ENCODE peak calls at places on chromosome 11, in nine cellular contexts. One of them, this sample, is unnamed.

GRCh38 chr11:125494987-125495725 is 909 bp downstream of the FEZ1 start:
- DNase-seq in colonic mucosa: peak
- DNase-seq in CD8-positive, alpha-beta T cell: peak
- DNase-seq in T-helper 1 cell: no peak
- DNase-seq in BE2C: peak
- DNase-seq in activated CD8-positive, alpha-beta memory T cell treated with anti-CD3 and anti-CD28 coated beads for 1 hour: no peak
- DNase-seq in sciatic nerve: peak
- DNase-seq in A172: no peak
- DNase-seq in putamen: peak
- DNase-seq in this sample: peak

GRCh38 chr11:63510360-63511130 is 4.7 kb downstream of the LGALS12 start:
- DNase-seq in colonic mucosa: no peak
- DNase-seq in CD8-positive, alpha-beta T cell: no peak
- DNase-seq in T-helper 1 cell: no peak
- DNase-seq in BE2C: no peak
- DNase-seq in activated CD8-positive, alpha-beta memory T cell treated with anti-CD3 and anti-CD28 coated beads for 1 hour: no peak
- DNase-seq in sciatic nerve: no peak
- DNase-seq in A172: peak
- DNase-seq in putamen: peak
- DNase-seq in this sample: peak

GRCh38 chr11:113475160-113475761 is at the start of gene DRD2:
- DNase-seq in colonic mucosa: no peak
- DNase-seq in CD8-positive, alpha-beta T cell: no peak
- DNase-seq in T-helper 1 cell: no peak
- DNase-seq in BE2C: peak
- DNase-seq in activated CD8-positive, alpha-beta memory T cell treated with anti-CD3 and anti-CD28 coated beads for 1 hour: no peak
- DNase-seq in sciatic nerve: no peak
- DNase-seq in A172: no peak
- DNase-seq in putamen: peak
- DNase-seq in this sample: peak

GRCh38 chr11:134508219-134508990 is 96.4 kb upstream of the B3GAT1 start:
- DNase-seq in colonic mucosa: no peak
- DNase-seq in CD8-positive, alpha-beta T cell: peak
- DNase-seq in T-helper 1 cell: no peak
- DNase-seq in BE2C: no peak
- DNase-seq in activated CD8-positive, alpha-beta memory T cell treated with anti-CD3 and anti-CD28 coated beads for 1 hour: no peak
- DNase-seq in sciatic nerve: peak
- DNase-seq in A172: no peak
- DNase-seq in putamen: no peak
- DNase-seq in this sample: no peak

GRCh38 chr11:47257518-47258316 is at the start of gene NR1H3:
- DNase-seq in colonic mucosa: peak
- DNase-seq in CD8-positive, alpha-beta T cell: no peak
- DNase-seq in T-helper 1 cell: no peak
- DNase-seq in BE2C: peak
- DNase-seq in activated CD8-positive, alpha-beta memory T cell treated with anti-CD3 and anti-CD28 coated beads for 1 hour: no peak
- DNase-seq in sciatic nerve: peak
- DNase-seq in A172: peak
- DNase-seq in putamen: no peak
- DNase-seq in this sample: peak

GRCh38 chr11:110527146-110527545 is 97.4 kb downstream of the FDX1 start:
- DNase-seq in colonic mucosa: no peak
- DNase-seq in CD8-positive, alpha-beta T cell: no peak
- DNase-seq in T-helper 1 cell: no peak
- DNase-seq in BE2C: no peak
- DNase-seq in activated CD8-positive, alpha-beta memory T cell treated with anti-CD3 and anti-CD28 coated beads for 1 hour: no peak
- DNase-seq in sciatic nerve: no peak
- DNase-seq in A172: no peak
- DNase-seq in putamen: no peak
- DNase-seq in this sample: no peak

GRCh38 chr11:71286701-71287643 is 34.6 kb upstream of the SHANK2 start:
- DNase-seq in colonic mucosa: peak
- DNase-seq in CD8-positive, alpha-beta T cell: no peak
- DNase-seq in T-helper 1 cell: no peak
- DNase-seq in BE2C: no peak
- DNase-seq in activated CD8-positive, alpha-beta memory T cell treated with anti-CD3 and anti-CD28 coated beads for 1 hour: no peak
- DNase-seq in sciatic nerve: no peak
- DNase-seq in A172: peak
- DNase-seq in putamen: peak
- DNase-seq in this sample: no peak

GRCh38 chr11:57641011-57641410 is 8.7 kb downstream of the YPEL4 start:
- DNase-seq in colonic mucosa: no peak
- DNase-seq in CD8-positive, alpha-beta T cell: no peak
- DNase-seq in T-helper 1 cell: no peak
- DNase-seq in BE2C: peak
- DNase-seq in activated CD8-positive, alpha-beta memory T cell treated with anti-CD3 and anti-CD28 coated beads for 1 hour: no peak
- DNase-seq in sciatic nerve: no peak
- DNase-seq in A172: no peak
- DNase-seq in putamen: no peak
- DNase-seq in this sample: peak

GRCh38 chr11:27401280-27401679 is 38.3 kb upstream of the CCDC34 start:
- DNase-seq in colonic mucosa: no peak
- DNase-seq in CD8-positive, alpha-beta T cell: no peak
- DNase-seq in T-helper 1 cell: no peak
- DNase-seq in BE2C: no peak
- DNase-seq in activated CD8-positive, alpha-beta memory T cell treated with anti-CD3 and anti-CD28 coated beads for 1 hour: no peak
- DNase-seq in sciatic nerve: no peak
- DNase-seq in A172: no peak
- DNase-seq in putamen: no peak
- DNase-seq in this sample: no peak

GRCh38 chr11:102622258-102622657 is 2.9 kb downstream of the MMP20 start:
- DNase-seq in colonic mucosa: no peak
- DNase-seq in CD8-positive, alpha-beta T cell: no peak
- DNase-seq in T-helper 1 cell: no peak
- DNase-seq in BE2C: no peak
- DNase-seq in activated CD8-positive, alpha-beta memory T cell treated with anti-CD3 and anti-CD28 coated beads for 1 hour: no peak
- DNase-seq in sciatic nerve: no peak
- DNase-seq in A172: no peak
- DNase-seq in putamen: no peak
- DNase-seq in this sample: no peak

GRCh38 chr11:65315204-65315865 is 669 bp downstream of the CDC42EP2 start:
- DNase-seq in colonic mucosa: peak
- DNase-seq in CD8-positive, alpha-beta T cell: peak
- DNase-seq in T-helper 1 cell: peak
- DNase-seq in BE2C: peak
- DNase-seq in activated CD8-positive, alpha-beta memory T cell treated with anti-CD3 and anti-CD28 coated beads for 1 hour: peak
- DNase-seq in sciatic nerve: peak
- DNase-seq in A172: peak
- DNase-seq in putamen: peak
- DNase-seq in this sample: peak

GRCh38 chr11:62242021-62242420 is at the start of gene SCGB1D2:
- DNase-seq in colonic mucosa: no peak
- DNase-seq in CD8-positive, alpha-beta T cell: no peak
- DNase-seq in T-helper 1 cell: no peak
- DNase-seq in BE2C: peak
- DNase-seq in activated CD8-positive, alpha-beta memory T cell treated with anti-CD3 and anti-CD28 coated beads for 1 hour: no peak
- DNase-seq in sciatic nerve: no peak
- DNase-seq in A172: peak
- DNase-seq in putamen: no peak
- DNase-seq in this sample: no peak

GRCh38 chr11:257766-258493 is 20.3 kb upstream of the NLRP6 start:
- DNase-seq in colonic mucosa: no peak
- DNase-seq in CD8-positive, alpha-beta T cell: no peak
- DNase-seq in T-helper 1 cell: no peak
- DNase-seq in BE2C: no peak
- DNase-seq in activated CD8-positive, alpha-beta memory T cell treated with anti-CD3 and anti-CD28 coated beads for 1 hour: no peak
- DNase-seq in sciatic nerve: no peak
- DNase-seq in A172: no peak
- DNase-seq in putamen: no peak
- DNase-seq in this sample: no peak

GRCh38 chr11:126345283-126345682 is 10.2 kb upstream of the ST3GAL4 start:
- DNase-seq in colonic mucosa: no peak
- DNase-seq in CD8-positive, alpha-beta T cell: no peak
- DNase-seq in T-helper 1 cell: no peak
- DNase-seq in BE2C: no peak
- DNase-seq in activated CD8-positive, alpha-beta memory T cell treated with anti-CD3 and anti-CD28 coated beads for 1 hour: no peak
- DNase-seq in sciatic nerve: no peak
- DNase-seq in A172: no peak
- DNase-seq in putamen: no peak
- DNase-seq in this sample: no peak

GRCh38 chr11:2312232-2313042 is 10.6 kb downstream of the TSPAN32 start:
- DNase-seq in colonic mucosa: no peak
- DNase-seq in CD8-positive, alpha-beta T cell: no peak
- DNase-seq in T-helper 1 cell: no peak
- DNase-seq in BE2C: no peak
- DNase-seq in activated CD8-positive, alpha-beta memory T cell treated with anti-CD3 and anti-CD28 coated beads for 1 hour: no peak
- DNase-seq in sciatic nerve: peak
- DNase-seq in A172: peak
- DNase-seq in putamen: no peak
- DNase-seq in this sample: no peak

GRCh38 chr11:2529173-2529572 is 84.4 kb downstream of the KCNQ1 start:
- DNase-seq in colonic mucosa: no peak
- DNase-seq in CD8-positive, alpha-beta T cell: no peak
- DNase-seq in T-helper 1 cell: no peak
- DNase-seq in BE2C: no peak
- DNase-seq in activated CD8-positive, alpha-beta memory T cell treated with anti-CD3 and anti-CD28 coated beads for 1 hour: no peak
- DNase-seq in sciatic nerve: no peak
- DNase-seq in A172: no peak
- DNase-seq in putamen: no peak
- DNase-seq in this sample: peak

GRCh38 chr11:75275581-75275980 is 35.0 kb downstream of the TPBGL start:
- DNase-seq in colonic mucosa: peak
- DNase-seq in CD8-positive, alpha-beta T cell: peak
- DNase-seq in T-helper 1 cell: peak
- DNase-seq in BE2C: no peak
- DNase-seq in activated CD8-positive, alpha-beta memory T cell treated with anti-CD3 and anti-CD28 coated beads for 1 hour: peak
- DNase-seq in sciatic nerve: peak
- DNase-seq in A172: no peak
- DNase-seq in putamen: no peak
- DNase-seq in this sample: no peak

GRCh38 chr11:75311858-75312288 is 39.6 kb downstream of the ARRB1 start:
- DNase-seq in colonic mucosa: peak
- DNase-seq in CD8-positive, alpha-beta T cell: no peak
- DNase-seq in T-helper 1 cell: no peak
- DNase-seq in BE2C: peak
- DNase-seq in activated CD8-positive, alpha-beta memory T cell treated with anti-CD3 and anti-CD28 coated beads for 1 hour: no peak
- DNase-seq in sciatic nerve: peak
- DNase-seq in A172: peak
- DNase-seq in putamen: peak
- DNase-seq in this sample: peak

GRCh38 chr11:133776671-133777070 is 68.6 kb downstream of the SPATA19 start:
- DNase-seq in colonic mucosa: no peak
- DNase-seq in CD8-positive, alpha-beta T cell: no peak
- DNase-seq in T-helper 1 cell: no peak
- DNase-seq in BE2C: no peak
- DNase-seq in activated CD8-positive, alpha-beta memory T cell treated with anti-CD3 and anti-CD28 coated beads for 1 hour: no peak
- DNase-seq in sciatic nerve: no peak
- DNase-seq in A172: no peak
- DNase-seq in putamen: no peak
- DNase-seq in this sample: no peak

GRCh38 chr11:65298655-65299179 is 15.9 kb upstream of the CDC42EP2 start:
- DNase-seq in colonic mucosa: no peak
- DNase-seq in CD8-positive, alpha-beta T cell: no peak
- DNase-seq in T-helper 1 cell: no peak
- DNase-seq in BE2C: no peak
- DNase-seq in activated CD8-positive, alpha-beta memory T cell treated with anti-CD3 and anti-CD28 coated beads for 1 hour: no peak
- DNase-seq in sciatic nerve: peak
- DNase-seq in A172: peak
- DNase-seq in putamen: peak
- DNase-seq in this sample: no peak

GRCh38 chr11:10581481-10582019 is 13.1 kb upstream of the LYVE1 start:
- DNase-seq in colonic mucosa: no peak
- DNase-seq in CD8-positive, alpha-beta T cell: no peak
- DNase-seq in T-helper 1 cell: no peak
- DNase-seq in BE2C: no peak
- DNase-seq in activated CD8-positive, alpha-beta memory T cell treated with anti-CD3 and anti-CD28 coated beads for 1 hour: no peak
- DNase-seq in sciatic nerve: no peak
- DNase-seq in A172: no peak
- DNase-seq in putamen: peak
- DNase-seq in this sample: no peak

GRCh38 chr11:45347343-45347742 is 61.2 kb upstream of the SYT13 start:
- DNase-seq in colonic mucosa: no peak
- DNase-seq in CD8-positive, alpha-beta T cell: no peak
- DNase-seq in T-helper 1 cell: no peak
- DNase-seq in BE2C: no peak
- DNase-seq in activated CD8-positive, alpha-beta memory T cell treated with anti-CD3 and anti-CD28 coated beads for 1 hour: no peak
- DNase-seq in sciatic nerve: no peak
- DNase-seq in A172: no peak
- DNase-seq in putamen: no peak
- DNase-seq in this sample: no peak

GRCh38 chr11:57340228-57340627 is 2.1 kb downstream of the P2RX3 start:
- DNase-seq in colonic mucosa: no peak
- DNase-seq in CD8-positive, alpha-beta T cell: no peak
- DNase-seq in T-helper 1 cell: no peak
- DNase-seq in BE2C: peak
- DNase-seq in activated CD8-positive, alpha-beta memory T cell treated with anti-CD3 and anti-CD28 coated beads for 1 hour: no peak
- DNase-seq in sciatic nerve: no peak
- DNase-seq in A172: no peak
- DNase-seq in putamen: no peak
- DNase-seq in this sample: peak

GRCh38 chr11:12764187-12764914 is 90.1 kb downstream of the TEAD1 start:
- DNase-seq in colonic mucosa: no peak
- DNase-seq in CD8-positive, alpha-beta T cell: no peak
- DNase-seq in T-helper 1 cell: no peak
- DNase-seq in BE2C: peak
- DNase-seq in activated CD8-positive, alpha-beta memory T cell treated with anti-CD3 and anti-CD28 coated beads for 1 hour: no peak
- DNase-seq in sciatic nerve: no peak
- DNase-seq in A172: no peak
- DNase-seq in putamen: no peak
- DNase-seq in this sample: no peak

GRCh38 chr11:104968365-104968855 is at the start of gene CASP4:
- DNase-seq in colonic mucosa: peak
- DNase-seq in CD8-positive, alpha-beta T cell: no peak
- DNase-seq in T-helper 1 cell: no peak
- DNase-seq in BE2C: no peak
- DNase-seq in activated CD8-positive, alpha-beta memory T cell treated with anti-CD3 and anti-CD28 coated beads for 1 hour: no peak
- DNase-seq in sciatic nerve: no peak
- DNase-seq in A172: peak
- DNase-seq in putamen: peak
- DNase-seq in this sample: no peak

GRCh38 chr11:62554377-62554776 is 7.8 kb upstream of the AHNAK start:
- DNase-seq in colonic mucosa: peak
- DNase-seq in CD8-positive, alpha-beta T cell: no peak
- DNase-seq in T-helper 1 cell: no peak
- DNase-seq in BE2C: no peak
- DNase-seq in activated CD8-positive, alpha-beta memory T cell treated with anti-CD3 and anti-CD28 coated beads for 1 hour: no peak
- DNase-seq in sciatic nerve: no peak
- DNase-seq in A172: no peak
- DNase-seq in putamen: no peak
- DNase-seq in this sample: no peak

GRCh38 chr11:8719260-8720190 is 36.9 kb downstream of the RPL27A start:
- DNase-seq in colonic mucosa: no peak
- DNase-seq in CD8-positive, alpha-beta T cell: no peak
- DNase-seq in T-helper 1 cell: no peak
- DNase-seq in BE2C: no peak
- DNase-seq in activated CD8-positive, alpha-beta memory T cell treated with anti-CD3 and anti-CD28 coated beads for 1 hour: no peak
- DNase-seq in sciatic nerve: no peak
- DNase-seq in A172: peak
- DNase-seq in putamen: peak
- DNase-seq in this sample: no peak

GRCh38 chr11:1936072-1936780 is 10.9 kb upstream of the MRPL23 start:
- DNase-seq in colonic mucosa: no peak
- DNase-seq in CD8-positive, alpha-beta T cell: no peak
- DNase-seq in T-helper 1 cell: no peak
- DNase-seq in BE2C: peak
- DNase-seq in activated CD8-positive, alpha-beta memory T cell treated with anti-CD3 and anti-CD28 coated beads for 1 hour: no peak
- DNase-seq in sciatic nerve: peak
- DNase-seq in A172: no peak
- DNase-seq in putamen: no peak
- DNase-seq in this sample: peak

GRCh38 chr11:117818036-117818858 is 6.3 kb downstream of the FXYD2 start:
- DNase-seq in colonic mucosa: no peak
- DNase-seq in CD8-positive, alpha-beta T cell: no peak
- DNase-seq in T-helper 1 cell: no peak
- DNase-seq in BE2C: no peak
- DNase-seq in activated CD8-positive, alpha-beta memory T cell treated with anti-CD3 and anti-CD28 coated beads for 1 hour: no peak
- DNase-seq in sciatic nerve: no peak
- DNase-seq in A172: peak
- DNase-seq in putamen: no peak
- DNase-seq in this sample: no peak

GRCh38 chr11:118002010-118002540 is 15.9 kb downstream of the IL10RA start:
- DNase-seq in colonic mucosa: no peak
- DNase-seq in CD8-positive, alpha-beta T cell: no peak
- DNase-seq in T-helper 1 cell: no peak
- DNase-seq in BE2C: no peak
- DNase-seq in activated CD8-positive, alpha-beta memory T cell treated with anti-CD3 and anti-CD28 coated beads for 1 hour: no peak
- DNase-seq in sciatic nerve: no peak
- DNase-seq in A172: no peak
- DNase-seq in putamen: no peak
- DNase-seq in this sample: no peak

GRCh38 chr11:95821640-95822039 is 31.3 kb downstream of the CEP57 start:
- DNase-seq in colonic mucosa: no peak
- DNase-seq in CD8-positive, alpha-beta T cell: no peak
- DNase-seq in T-helper 1 cell: no peak
- DNase-seq in BE2C: no peak
- DNase-seq in activated CD8-positive, alpha-beta memory T cell treated with anti-CD3 and anti-CD28 coated beads for 1 hour: no peak
- DNase-seq in sciatic nerve: no peak
- DNase-seq in A172: peak
- DNase-seq in putamen: no peak
- DNase-seq in this sample: no peak